ENCODE peak calls at places on chromosomes 7 and 10, in ten cellular contexts. X is sciatic nerve, H is AG20443, U is anterior cingulate cortex, V is NCI-H187, P is iris pigment epithelial cell, T is germinal center, Q is epithelial cell of prostate, K is AG04450, C is AG09309. O is an unnamed sample.

GRCh38 chr10:112383325-112383724 is 9.4 kb downstream of the ACSL5 start:
- DNase-seq in X (no peak), H (peak), U (no peak), V (no peak), P (peak), T (no peak), Q (no peak), K (peak), C (no peak), O (no peak)

GRCh38 chr10:42551582-42552187 is 86.7 kb downstream of the ZNF33B start:
- DNase-seq in X (peak), H (no peak), U (no peak), V (no peak), P (no peak), T (no peak), Q (no peak), K (no peak), C (no peak), O (no peak)

GRCh38 chr10:129662386-129662785 is 195.3 kb downstream of the MGMT start:
- DNase-seq in X (no peak), H (no peak), U (no peak), V (no peak), P (no peak), T (no peak), Q (no peak), K (no peak), C (no peak), O (no peak)

GRCh38 chr10:11373626-11374310 is 237.7 kb downstream of the USP6NL start:
- DNase-seq in X (no peak), H (no peak), U (no peak), V (no peak), P (no peak), T (no peak), Q (no peak), K (no peak), C (no peak), O (no peak)

GRCh38 chr10:76282122-76283030 is 851.0 kb downstream of the LRMDA start:
- DNase-seq in X (no peak), H (no peak), U (no peak), V (no peak), P (no peak), T (no peak), Q (no peak), K (peak), C (no peak), O (no peak)

GRCh38 chr7:105199372-105199771 is 185.4 kb downstream of the KMT2E start:
- DNase-seq in X (no peak), H (no peak), U (no peak), V (no peak), P (no peak), T (no peak), Q (no peak), K (no peak), C (no peak), O (no peak)

GRCh38 chr10:49617281-49618020 is 3.6 kb downstream of the CHAT start:
- DNase-seq in X (peak), H (no peak), U (no peak), V (no peak), P (no peak), T (no peak), Q (no peak), K (no peak), C (no peak), O (no peak)

GRCh38 chr7:4550117-4550516 is 132.0 kb upstream of the FOXK1 start:
- DNase-seq in X (no peak), H (no peak), U (no peak), V (no peak), P (no peak), T (no peak), Q (no peak), K (no peak), C (no peak), O (no peak)

GRCh38 chr10:4662576-4663161 is 163.3 kb upstream of the AKR1E2 start:
- DNase-seq in X (no peak), H (peak), U (no peak), V (no peak), P (no peak), T (no peak), Q (no peak), K (no peak), C (no peak), O (no peak)

GRCh38 chr10:6602021-6602699 is 22.1 kb upstream of the PRKCQ start:
- DNase-seq in X (no peak), H (no peak), U (no peak), V (no peak), P (no peak), T (no peak), Q (no peak), K (no peak), C (no peak), O (no peak)

GRCh38 chr7:121697731-121698396 is 175.1 kb upstream of the PTPRZ1 start:
- DNase-seq in X (no peak), H (no peak), U (no peak), V (no peak), P (no peak), T (no peak), Q (peak), K (no peak), C (no peak), O (no peak)

GRCh38 chr7:52525772-52526341 is 509.6 kb upstream of the POM121L12 start:
- DNase-seq in X (no peak), H (no peak), U (no peak), V (no peak), P (no peak), T (no peak), Q (no peak), K (no peak), C (no peak), O (no peak)

GRCh38 chr7:95921543-95921942 is 149.2 kb downstream of the DYNC1I1 start:
- DNase-seq in X (no peak), H (peak), U (no peak), V (no peak), P (no peak), T (no peak), Q (peak), K (no peak), C (peak), O (no peak)

GRCh38 chr10:103765168-103765567 is 90.2 kb downstream of the SH3PXD2A start:
- DNase-seq in X (no peak), H (peak), U (no peak), V (no peak), P (peak), T (no peak), Q (no peak), K (no peak), C (no peak), O (no peak)

GRCh38 chr7:22143496-22143895 is 197.8 kb upstream of the CDCA7L start:
- DNase-seq in X (no peak), H (no peak), U (no peak), V (no peak), P (no peak), T (no peak), Q (no peak), K (no peak), C (no peak), O (no peak)